ENCODE peak calls at places on chromosome 17, in seven cellular contexts. B is esophagus muscularis mucosa, P is suprapubic skin, Z is ovary, D is SK-N-SH, W is stomach, X is tibial nerve. E is an unnamed sample.

GRCh38 chr17:19237389-19238166 is 412 bp downstream of the EPN2 start:
- DNase-seq in B (no peak), P (peak), Z (peak), D (peak), W (peak), X (peak), E (peak)

GRCh38 chr17:34443832-34444469 is 80.9 kb upstream of the CCL1 start:
- DNase-seq in B (no peak), P (no peak), Z (no peak), D (peak), W (no peak), X (no peak), E (no peak)

GRCh38 chr17:156946-157345 is 19.6 kb downstream of the SCGB1C2 start:
- DNase-seq in B (no peak), P (no peak), Z (no peak), D (no peak), W (no peak), X (no peak), E (no peak)

GRCh38 chr17:7912927-7913524 is 3.1 kb downstream of the RNF227 start:
- DNase-seq in B (no peak), P (no peak), Z (no peak), D (peak), W (no peak), X (no peak), E (no peak)

GRCh38 chr17:45410144-45411091 is 22.3 kb downstream of the ARHGAP27 start:
- DNase-seq in B (no peak), P (no peak), Z (no peak), D (peak), W (no peak), X (no peak), E (peak)

GRCh38 chr17:846901-847777 is 65.0 kb downstream of the MRM3 start:
- DNase-seq in B (no peak), P (no peak), Z (no peak), D (no peak), W (no peak), X (no peak), E (no peak)

GRCh38 chr17:61454095-61454931 is 2.1 kb downstream of the TBX4 start:
- DNase-seq in B (no peak), P (no peak), Z (no peak), D (no peak), W (no peak), X (no peak), E (no peak)

GRCh38 chr17:7312432-7313027 is 2.6 kb downstream of the GPS2 start:
- DNase-seq in B (no peak), P (no peak), Z (no peak), D (no peak), W (no peak), X (no peak), E (no peak)

GRCh38 chr17:74417178-74418045 is 14.5 kb upstream of the GPRC5C start:
- DNase-seq in B (no peak), P (no peak), Z (no peak), D (no peak), W (peak), X (no peak), E (no peak)

GRCh38 chr17:76700627-76701470 is 9.9 kb downstream of the MXRA7 start:
- DNase-seq in B (peak), P (peak), Z (peak), D (peak), W (no peak), X (peak), E (no peak)

DNA sequence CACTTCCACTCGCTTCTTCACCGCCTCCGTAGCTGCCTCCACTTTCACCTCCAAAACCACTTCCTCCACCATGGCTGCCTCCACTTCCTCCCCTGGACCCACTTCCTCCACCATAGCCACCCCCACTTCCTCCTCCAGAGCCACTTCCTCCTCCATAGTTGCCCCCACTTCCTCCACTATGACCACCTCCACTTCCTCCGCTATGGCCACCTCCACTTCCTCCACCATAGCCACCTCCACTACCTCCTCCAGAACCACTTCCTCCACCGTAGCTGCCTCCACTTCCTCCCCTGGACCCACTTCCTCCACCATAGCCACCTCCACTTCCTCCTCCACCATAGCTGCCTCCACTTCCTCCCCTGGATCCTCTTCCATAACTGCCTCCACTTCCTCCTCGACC is 4.5 kb downstream of the KRT9 start:
- DNase-seq in B (no peak), P (no peak), Z (no peak), D (no peak), W (no peak), X (no peak), E (no peak)
- TF ChIP-seq EP300 in B (no peak), P (no peak), Z (no peak), D (no peak), W (no peak), X (no peak), E (no peak)

GRCh38 chr17:50177983-50178834 is 12.4 kb downstream of the SGCA start:
- DNase-seq in B (peak), P (no peak), Z (peak), D (peak), W (peak), X (peak), E (peak)
- TF ChIP-seq EP300 in B (peak), P (no peak), Z (no peak), D (peak), W (no peak), X (no peak), E (no peak)

DNA sequence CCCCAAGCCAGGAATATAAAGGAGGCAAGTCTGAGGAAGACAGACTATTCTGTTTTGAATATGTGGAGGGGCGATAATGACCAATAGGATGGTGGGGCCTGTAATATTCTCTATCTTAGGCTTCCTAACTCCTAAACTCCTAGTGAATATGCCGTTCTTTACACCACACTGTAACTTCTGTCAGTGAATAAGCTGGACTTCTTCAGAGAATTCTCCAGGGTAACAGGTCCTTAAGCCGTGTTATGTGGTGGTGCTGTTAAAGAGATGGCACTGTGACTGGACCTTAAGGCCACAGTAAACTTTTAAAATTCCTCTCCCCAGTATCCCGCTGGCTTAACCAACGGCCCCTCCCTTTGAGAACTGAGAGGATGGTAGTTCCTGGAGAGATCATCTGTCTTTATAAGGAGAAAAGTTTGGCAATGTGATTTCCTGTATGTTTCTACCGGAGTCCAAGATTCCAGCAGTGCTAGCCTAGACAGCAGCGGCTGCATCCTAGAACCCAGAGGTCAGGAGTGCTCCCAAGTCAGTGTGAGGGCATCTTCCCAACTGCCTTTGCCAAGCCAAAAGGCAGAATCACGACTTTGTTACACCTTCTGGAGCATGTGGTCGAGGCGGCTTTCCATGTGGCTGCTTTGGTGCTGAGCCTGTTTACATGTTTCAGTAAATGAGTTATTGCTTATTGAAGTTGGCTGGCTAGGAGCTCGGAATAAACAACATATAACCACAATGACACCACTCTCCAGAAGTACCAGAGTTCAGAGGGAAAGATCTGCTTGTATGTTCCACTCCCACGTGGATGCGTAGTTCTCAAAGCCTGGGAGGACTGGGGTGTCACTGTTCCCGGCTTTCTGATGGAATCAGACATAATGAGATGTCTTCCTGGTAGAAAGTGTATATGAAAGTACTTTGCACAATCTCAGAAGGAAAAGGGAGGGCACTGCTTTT is 41.0 kb downstream of the TUBD1 start:
- DNase-seq in B (no peak), P (peak), Z (peak), D (no peak), W (peak), X (no peak), E (no peak)
- TF ChIP-seq EP300 in B (peak), P (no peak), Z (no peak), D (no peak), W (peak), X (no peak), E (no peak)

DNA sequence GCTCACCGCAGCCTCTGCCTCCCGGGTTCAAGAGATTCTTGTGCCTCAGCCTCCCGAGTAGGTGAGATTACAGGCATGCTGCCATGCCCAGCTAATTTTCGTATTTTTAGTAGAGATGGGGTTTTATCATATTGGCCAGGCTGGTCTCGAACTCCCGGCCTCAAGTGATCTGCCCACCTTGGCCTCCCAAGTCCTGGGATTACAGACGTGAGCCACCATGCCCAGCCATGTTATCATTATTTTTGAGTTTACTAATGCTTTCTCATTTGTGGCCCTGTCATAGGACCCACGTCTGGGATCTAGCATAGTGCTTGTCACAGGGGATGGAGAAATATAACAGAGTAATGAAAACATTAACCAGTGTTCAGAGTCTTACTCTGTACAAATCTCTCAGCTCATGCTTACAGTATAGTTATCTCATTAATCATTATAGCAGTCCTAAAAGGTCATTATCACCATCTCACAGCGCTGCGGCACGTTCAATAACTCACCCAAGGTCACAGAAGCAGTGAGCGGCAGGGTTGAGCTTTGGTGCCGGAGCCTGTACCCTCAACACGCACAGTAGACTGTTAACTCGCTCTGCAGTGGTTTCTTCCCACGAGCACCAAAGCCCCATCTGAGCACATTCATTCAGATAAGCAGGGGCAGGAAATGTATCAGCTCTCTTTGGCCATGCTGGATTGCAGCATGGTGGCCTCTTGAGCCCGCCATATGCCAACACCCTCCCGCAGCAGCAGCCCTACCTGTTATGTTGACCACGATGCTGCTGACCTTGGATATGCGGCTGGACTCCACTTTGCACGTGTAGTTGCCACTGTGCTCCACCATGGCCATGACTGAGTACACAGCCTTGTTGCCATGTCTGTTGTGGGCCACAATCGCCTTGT is 21.4 kb downstream of the PECAM1 start:
- DNase-seq in B (no peak), P (no peak), Z (no peak), D (no peak), W (no peak), X (no peak), E (no peak)
- TF ChIP-seq EP300 in B (no peak), P (no peak), Z (no peak), D (no peak), W (no peak), X (no peak), E (no peak)

DNA sequence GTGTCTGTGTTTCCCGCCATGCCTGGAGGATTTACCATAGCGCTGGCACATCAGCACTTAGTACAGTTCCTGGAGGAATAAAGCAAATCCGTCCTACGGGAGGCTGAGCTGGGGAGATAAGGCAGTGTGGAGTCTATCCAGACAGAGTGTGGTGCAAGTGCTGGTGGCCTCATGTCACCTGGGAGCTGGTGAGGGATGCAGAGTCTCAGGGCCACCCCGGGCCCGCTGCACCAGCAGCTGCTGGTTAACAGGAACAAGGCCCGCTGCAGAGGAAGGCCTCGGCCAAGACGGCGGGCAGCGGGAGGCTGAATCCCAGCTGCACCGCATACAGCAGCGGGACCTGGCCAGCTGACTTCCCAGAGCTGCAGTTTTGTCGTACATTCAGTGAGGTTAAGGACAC is 57.3 kb upstream of the CDC42EP4 start:
- DNase-seq in B (no peak), P (no peak), Z (peak), D (peak), W (peak), X (no peak), E (no peak)
- TF ChIP-seq EP300 in B (no peak), P (no peak), Z (no peak), D (peak), W (no peak), X (no peak), E (no peak)

DNA sequence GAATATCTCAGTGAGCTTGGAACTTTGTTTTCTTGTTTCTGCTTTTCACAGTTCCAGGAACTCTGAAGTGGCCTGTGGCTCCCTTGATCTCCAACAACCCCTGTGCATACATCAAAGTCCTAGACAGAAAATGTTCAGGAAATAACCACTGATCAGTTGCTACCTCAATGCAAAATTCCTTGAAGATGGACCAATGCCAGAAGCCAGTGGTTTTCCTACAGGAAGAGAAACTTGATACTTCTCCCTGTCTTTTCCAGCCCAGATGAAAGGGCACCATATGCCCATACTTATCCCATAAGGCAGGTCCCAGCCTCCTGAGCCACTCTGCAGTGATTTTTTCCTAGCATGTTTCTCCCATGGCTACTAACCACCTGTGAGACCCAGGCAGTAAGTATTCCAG is 12.3 kb upstream of the CDRT4 start:
- DNase-seq in B (no peak), P (no peak), Z (no peak), D (no peak), W (no peak), X (no peak), E (no peak)
- TF ChIP-seq EP300 in B (no peak), P (no peak), Z (no peak), D (no peak), W (no peak), X (no peak), E (no peak)

GRCh38 chr17:71667661-71668060 is 453.2 kb upstream of the SOX9 start:
- DNase-seq in B (no peak), P (no peak), Z (no peak), D (no peak), W (no peak), X (no peak), E (no peak)

GRCh38 chr17:71666047-71666446 is 454.8 kb upstream of the SOX9 start:
- DNase-seq in B (no peak), P (no peak), Z (no peak), D (no peak), W (no peak), X (no peak), E (no peak)

GRCh38 chr17:71664867-71665266 is 456.0 kb upstream of the SOX9 start:
- DNase-seq in B (no peak), P (no peak), Z (no peak), D (no peak), W (no peak), X (no peak), E (no peak)

DNA sequence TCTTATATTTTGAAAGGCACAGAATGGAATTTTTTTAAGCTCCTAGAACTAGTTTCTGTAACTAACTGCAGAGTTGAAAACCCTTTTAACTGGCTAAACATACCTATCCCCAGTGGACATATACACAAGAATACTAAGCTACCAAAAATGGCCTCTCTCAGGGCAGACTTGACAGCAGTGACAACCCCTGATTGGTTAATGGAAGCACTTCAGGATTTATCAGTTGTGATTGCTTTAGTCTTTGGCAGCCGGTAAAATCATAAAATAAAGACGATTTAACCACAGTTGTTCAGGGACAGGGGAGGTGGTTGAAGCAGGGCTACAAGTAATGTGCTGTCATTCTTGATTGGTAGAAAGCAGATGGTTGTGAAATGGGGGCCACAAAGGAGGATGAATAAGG is 452.0 kb upstream of the SOX9 start:
- DNase-seq in B (no peak), P (no peak), Z (no peak), D (no peak), W (no peak), X (no peak), E (no peak)
- TF ChIP-seq EP300 in B (no peak), P (no peak), Z (no peak), D (no peak), W (no peak), X (no peak), E (no peak)

E was measured in upper lobe of left lung.